ENCODE peak calls at places on chromosomes 6 and 20, in seven cellular contexts. J, H, Q, U, A, D and P are unnamed samples.

GRCh38 chr6:137237413-137238170 is 18.4 kb upstream of the IFNGR1 start:
- DNase-seq in U (no peak), H (no peak), Q (no peak), D (no peak), A (no peak), J (no peak), P (no peak)

GRCh38 chr6:151036869-151037680 is 171.6 kb downstream of the MTHFD1L start:
- DNase-seq in H (no peak), J (no peak), Q (peak; percentile 25), D (no peak), U (no peak), A (no peak), P (no peak)

GRCh38 chr20:35796556-35796955 is 24.7 kb downstream of the PHF20 start:
- DNase-seq in H (peak; percentile 61), J (no peak), D (no peak), A (peak; percentile 40), U (no peak), Q (no peak), P (peak; percentile 71)

GRCh38 chr20:12748359-12748994 is 260.3 kb upstream of the SPTLC3 start:
- DNase-seq in H (no peak), J (no peak), A (no peak), D (no peak), U (no peak), Q (no peak), P (no peak)

GRCh38 chr20:46000571-46001145 is 8.1 kb upstream of the MMP9 start:
- DNase-seq in J (no peak), Q (no peak), A (no peak), H (no peak), U (no peak), D (no peak), P (no peak)

GRCh38 chr6:90466191-90466940 is 120.5 kb downstream of the MAP3K7 start:
- DNase-seq in A (no peak), H (no peak), D (peak; percentile 28), Q (peak; percentile 47), J (no peak), U (no peak), P (no peak)

GRCh38 chr6:44530910-44531234 is 143.4 kb downstream of the CDC5L start:
- DNase-seq in A (no peak), U (no peak), H (no peak), Q (no peak), D (no peak), J (no peak), P (no peak)

GRCh38 chr6:40500227-40500626 is 86.9 kb downstream of the LRFN2 start:
- DNase-seq in A (no peak), Q (no peak), H (no peak), D (no peak), J (no peak), U (no peak), P (no peak)

GRCh38 chr20:57682184-57683038 is 27.4 kb downstream of the PMEPA1 start:
- DNase-seq in H (no peak), Q (no peak), U (no peak), D (peak; percentile 54), J (no peak), A (peak; percentile 89), P (no peak)

GRCh38 chr6:152380351-152380767 is 256.8 kb downstream of the SYNE1 start:
- DNase-seq in H (no peak), D (no peak), Q (no peak), A (no peak), J (no peak), U (peak; percentile 86), P (no peak)

GRCh38 chr6:170255426-170256125 is 35.3 kb downstream of the DLL1 start:
- DNase-seq in D (no peak), J (no peak), H (no peak), U (no peak), Q (no peak), A (no peak), P (no peak)

GRCh38 chr20:39045676-39046075 is 83.5 kb downstream of the DHX35 start:
- DNase-seq in D (no peak), Q (no peak), A (no peak), H (no peak), J (no peak), U (no peak), P (no peak)

GRCh38 chr6:53894086-53894485 is 99.3 kb downstream of the LRRC1 start:
- DNase-seq in J (peak; percentile 17), H (no peak), U (peak; percentile 70), D (no peak), Q (peak; percentile 71), A (peak; percentile 56), P (peak; percentile 45)

GRCh38 chr6:36596359-36596758 is 2.2 kb downstream of the SRSF3 start:
- DNase-seq in D (no peak), H (no peak), A (no peak), J (no peak), Q (no peak), U (peak; percentile 54), P (no peak)

GRCh38 chr20:12044969-12045368 is 127.3 kb downstream of the BTBD3 start:
- DNase-seq in U (no peak), A (no peak), J (no peak), H (no peak), Q (no peak), D (no peak), P (no peak)

GRCh38 chr20:53718622-53719021 is 125.0 kb upstream of the ZNF217 start:
- DNase-seq in U (no peak), A (no peak), Q (no peak), D (no peak), H (no peak), J (no peak), P (no peak)

GRCh38 chr6:149701699-149702098 is 16.2 kb downstream of the LATS1 start:
- DNase-seq in H (no peak), J (no peak), U (peak; percentile 79), D (no peak), Q (no peak), A (no peak), P (no peak)

GRCh38 chr6:68497927-68498326 is 137.2 kb upstream of the ADGRB3 start:
- DNase-seq in A (no peak), H (no peak), D (no peak), J (no peak), U (no peak), Q (no peak), P (no peak)

GRCh38 chr6:30913721-30914075 is 340 bp upstream of the VARS2 start:
- DNase-seq in Q (no peak), J (no peak), D (no peak), H (no peak), U (no peak), A (no peak), P (no peak)

GRCh38 chr6:160259585-160259984 is 964 bp upstream of the SLC22A2 start:
- DNase-seq in A (no peak), H (no peak), D (no peak), Q (no peak), J (no peak), U (no peak), P (no peak)

GRCh38 chr6:31661867-31662723 is 1.5 kb upstream of the C6orf47 start:
- DNase-seq in H (no peak), Q (no peak), D (no peak), A (no peak), J (peak; percentile 28), U (no peak), P (no peak)

GRCh38 chr6:116676021-116676420 is 5.0 kb upstream of the KPNA5 start:
- DNase-seq in Q (no peak), D (no peak), H (no peak), U (no peak), J (no peak), A (no peak), P (no peak)

GRCh38 chr20:49676581-49677291 is 36.9 kb downstream of the B4GALT5 start:
- DNase-seq in U (no peak), H (peak; percentile 74), Q (peak; percentile 46), D (no peak), A (no peak), J (peak; percentile 56), P (peak; percentile 73)

GRCh38 chr6:46521464-46521971 is 30.3 kb upstream of the RCAN2 start:
- DNase-seq in D (no peak), U (no peak), H (no peak), J (no peak), Q (no peak), A (no peak), P (no peak)

GRCh38 chr6:55827818-55828522 is 47.4 kb downstream of the BMP5 start:
- DNase-seq in A (no peak), D (no peak), U (no peak), J (no peak), Q (no peak), H (no peak), P (no peak)

GRCh38 chr20:56417911-56418310 is 5.9 kb downstream of the CASS4 start:
- DNase-seq in Q (no peak), U (no peak), D (no peak), H (no peak), J (no peak), A (no peak), P (no peak)

GRCh38 chr6:157323924-157324276 is 581 bp upstream of the TMEM242 start:
- DNase-seq in U (no peak), Q (peak; percentile 50), H (no peak), J (peak; percentile 9), A (no peak), D (peak; percentile 76), P (peak; percentile 71)

GRCh38 chr20:8143474-8143873 is 11.4 kb downstream of the PLCB1 start:
- DNase-seq in U (no peak), Q (no peak), D (no peak), J (no peak), H (no peak), A (no peak), P (no peak)

GRCh38 chr20:49569403-49570115 is 1.6 kb upstream of the PTGIS start:
- DNase-seq in J (no peak), A (no peak), Q (no peak), D (no peak), H (no peak), U (peak; percentile 6), P (no peak)

GRCh38 chr6:167552961-167553360 is 228.1 kb downstream of the TTLL2 start:
- DNase-seq in J (no peak), H (no peak), A (no peak), U (no peak), Q (no peak), D (no peak), P (no peak)

GRCh38 chr20:40682104-40683045 is 6.7 kb downstream of the MAFB start:
- DNase-seq in H (no peak), Q (no peak), J (no peak), A (no peak), D (no peak), U (no peak), P (no peak)

GRCh38 chr20:2210646-2211556 is 84.9 kb upstream of the TGM3 start:
- DNase-seq in H (no peak), J (no peak), D (no peak), U (no peak), A (peak; percentile 9), Q (no peak), P (no peak)

GRCh38 chr6:118383924-118384323 is 164.2 kb upstream of the PLN start:
- DNase-seq in A (no peak), J (no peak), U (no peak), D (no peak), Q (no peak), H (no peak), P (no peak)

GRCh38 chr6:34926655-34927054 is 37.6 kb downstream of the ANKS1A start:
- DNase-seq in A (no peak), D (no peak), J (no peak), H (no peak), Q (no peak), U (no peak), P (no peak)

GRCh38 chr6:19024737-19025136 is 637.6 kb downstream of the RNF144B start:
- DNase-seq in J (no peak), D (no peak), H (no peak), U (peak; percentile 78), Q (no peak), A (peak; percentile 56), P (peak; percentile 27)

GRCh38 chr6:170434114-170434820 is 118.8 kb downstream of the PSMB1 start:
- DNase-seq in D (no peak), J (no peak), Q (no peak), U (peak; percentile 24), A (no peak), H (no peak), P (no peak)

GRCh38 chr6:111830003-111830402 is 43.2 kb downstream of the FYN start:
- DNase-seq in D (no peak), U (no peak), J (no peak), A (no peak), H (no peak), Q (no peak), P (no peak)